ENCODE peak calls at places on chromosomes 16 and 17, in four cellular contexts. C, X, E and Z are unnamed samples.

GRCh38 chr17:72171703-72172670 is 51.2 kb downstream of the SOX9 start:
- DNase-seq in X (no peak), C (no peak), E (no peak), Z (no peak)

GRCh38 chr16:87119748-87120147 is 197.4 kb downstream of the C16orf95 start:
- DNase-seq in E (no peak), C (no peak), X (no peak), Z (no peak)

GRCh38 chr16:87826798-87827587 is 42.3 kb downstream of the SLC7A5 start:
- DNase-seq in C (peak; percentile 69), X (no peak), E (no peak), Z (no peak)

GRCh38 chr17:51435641-51436091 is 175.3 kb downstream of the UTP18 start:
- DNase-seq in E (peak; percentile 62), X (peak; percentile 51), C (peak; percentile 82), Z (peak; percentile 41)

GRCh38 chr17:7825206-7825980 is 8.6 kb upstream of the KDM6B start:
- DNase-seq in E (peak; percentile 29), C (peak; percentile 43), X (no peak), Z (no peak)

GRCh38 chr16:50464325-50465290 is 83.6 kb upstream of the NKD1 start:
- DNase-seq in C (no peak), X (no peak), E (no peak), Z (no peak)

GRCh38 chr17:41539071-41539492 is 11.0 kb upstream of the KRT19 start:
- DNase-seq in X (no peak), E (no peak), C (no peak), Z (no peak)

GRCh38 chr16:8070501-8070900 is 519.8 kb downstream of the TMEM114 start:
- DNase-seq in X (no peak), E (no peak), C (no peak), Z (no peak)

GRCh38 chr16:8961811-8962390 is 1.8 kb downstream of the USP7 start:
- DNase-seq in X (peak; percentile 10), C (peak; percentile 56), E (peak; percentile 57), Z (no peak)

GRCh38 chr17:56247816-56248215 is 94.5 kb downstream of the ANKFN1 start:
- DNase-seq in C (no peak), X (no peak), E (no peak), Z (no peak)

GRCh38 chr16:85844169-85844481 is 44.6 kb downstream of the COX4I1 start:
- DNase-seq in X (no peak), C (no peak), E (no peak), Z (no peak)

GRCh38 chr17:7290166-7290565 is 4.3 kb downstream of the YBX2 start:
- DNase-seq in X (no peak), C (no peak), E (no peak), Z (no peak)

GRCh38 chr17:34781571-34782108 is 179.6 kb downstream of the CCT6B start:
- DNase-seq in X (no peak), E (no peak), C (no peak), Z (no peak)

GRCh38 chr17:55348749-55349354 is 72.8 kb downstream of the MMD start:
- DNase-seq in E (peak; percentile 78), X (peak; percentile 56), C (peak; percentile 76), Z (peak; percentile 29)

GRCh38 chr16:58678716-58679115 is 5.9 kb downstream of the SLC38A7 start:
- DNase-seq in X (no peak), E (no peak), C (peak; percentile 73), Z (no peak)

GRCh38 chr16:70576431-70577255 is 53.0 kb downstream of the SF3B3 start:
- DNase-seq in X (peak; percentile 85), C (peak; percentile 53), E (peak; percentile 25), Z (no peak)

GRCh38 chr16:6897910-6898475 is 434.7 kb upstream of the RBFOX1 start:
- DNase-seq in X (no peak), C (no peak), E (no peak), Z (no peak)

GRCh38 chr17:51087072-51087757 is 33.5 kb downstream of the SPAG9 start:
- DNase-seq in C (no peak), X (peak; percentile 12), E (no peak), Z (no peak)

GRCh38 chr16:84056933-84057332 is 14.3 kb upstream of the SLC38A8 start:
- DNase-seq in X (no peak), C (no peak), E (no peak), Z (no peak)

GRCh38 chr17:62692721-62693431 is 65.4 kb downstream of the MRC2 start:
- DNase-seq in E (peak; percentile 90), X (no peak), C (peak; percentile 93), Z (no peak)

GRCh38 chr17:77772461-77772897 is 186.0 kb upstream of the TNRC6C start:
- DNase-seq in C (peak; percentile 84), E (peak; percentile 76), X (peak; percentile 40), Z (peak; percentile 37)

GRCh38 chr17:61638087-61638486 is 47.1 kb upstream of the NACA2 start:
- DNase-seq in X (no peak), E (no peak), C (no peak), Z (no peak)

GRCh38 chr16:8623634-8624033 is 2.1 kb downstream of the METTL22 start:
- DNase-seq in E (peak; percentile 13), C (no peak), X (no peak), Z (no peak)

GRCh38 chr17:304461-304860 is 48.1 kb downstream of the RPH3AL start:
- DNase-seq in C (no peak), X (no peak), E (no peak), Z (no peak)

GRCh38 chr16:4344659-4345438 is 6.3 kb downstream of the PAM16 start:
- DNase-seq in X (no peak), C (no peak), E (no peak), Z (no peak)

GRCh38 chr17:19904412-19904811 is 36.7 kb upstream of the ULK2 start:
- DNase-seq in C (no peak), X (no peak), E (no peak), Z (no peak)

GRCh38 chr17:40648326-40648968 is 829 bp upstream of the SMARCE1 start:
- DNase-seq in X (peak; percentile 53), C (no peak), E (peak; percentile 39), Z (no peak)

GRCh38 chr17:8138672-8139371 is 13.4 kb downstream of the PER1 start:
- DNase-seq in X (peak; percentile 98), E (peak; percentile 94), C (peak; percentile 99), Z (peak; percentile 90)

DNA sequence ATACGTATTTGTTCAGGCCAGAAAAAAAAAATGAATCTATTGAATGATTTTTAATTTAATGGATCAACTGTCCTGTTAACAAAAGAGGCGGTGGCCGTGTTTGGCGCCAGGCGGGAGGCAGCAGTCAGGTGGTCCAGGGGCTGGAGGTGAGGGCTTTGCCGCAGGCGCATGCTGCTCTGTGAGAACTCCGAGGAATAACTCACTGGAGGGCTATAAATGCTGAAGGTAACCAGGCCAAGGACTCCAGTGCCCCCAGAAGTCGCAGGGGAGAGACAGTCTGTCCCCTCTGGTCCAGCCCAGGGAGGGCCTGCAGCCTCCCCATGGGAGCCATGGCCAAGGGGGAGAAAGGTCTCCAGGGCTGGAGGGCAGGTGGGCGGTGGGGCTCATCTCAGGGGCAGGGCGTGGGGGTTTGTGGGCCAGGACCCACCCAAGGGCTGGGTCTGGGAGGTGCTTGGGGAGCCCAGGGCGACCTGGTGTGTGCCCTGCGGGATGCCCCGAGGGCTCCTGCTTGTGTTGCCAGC is 7.1 kb upstream of the BAHCC1 start:
- DNase-seq in C (no peak), X (no peak), E (no peak), Z (no peak)
- H3K4me1 ChIP-seq in C (no peaks in the 10 kb centered on the region), X (peaks cover 29% of the 10 kb centered on the region), E (peaks cover 22% of the 10 kb centered on the region), Z (peaks cover 6% of the 10 kb centered on the region)

GRCh38 chr17:49633250-49633649 is 44.6 kb downstream of the SPOP start:
- DNase-seq in E (no peak), X (no peak), C (no peak), Z (no peak)
- H3K4me1 ChIP-seq in E (no peaks in the 10 kb centered on the region), X (peaks cover 17% of the 10 kb centered on the region), C (peaks cover 39% of the 10 kb centered on the region), Z (peaks cover 2% of the 10 kb centered on the region)

DNA sequence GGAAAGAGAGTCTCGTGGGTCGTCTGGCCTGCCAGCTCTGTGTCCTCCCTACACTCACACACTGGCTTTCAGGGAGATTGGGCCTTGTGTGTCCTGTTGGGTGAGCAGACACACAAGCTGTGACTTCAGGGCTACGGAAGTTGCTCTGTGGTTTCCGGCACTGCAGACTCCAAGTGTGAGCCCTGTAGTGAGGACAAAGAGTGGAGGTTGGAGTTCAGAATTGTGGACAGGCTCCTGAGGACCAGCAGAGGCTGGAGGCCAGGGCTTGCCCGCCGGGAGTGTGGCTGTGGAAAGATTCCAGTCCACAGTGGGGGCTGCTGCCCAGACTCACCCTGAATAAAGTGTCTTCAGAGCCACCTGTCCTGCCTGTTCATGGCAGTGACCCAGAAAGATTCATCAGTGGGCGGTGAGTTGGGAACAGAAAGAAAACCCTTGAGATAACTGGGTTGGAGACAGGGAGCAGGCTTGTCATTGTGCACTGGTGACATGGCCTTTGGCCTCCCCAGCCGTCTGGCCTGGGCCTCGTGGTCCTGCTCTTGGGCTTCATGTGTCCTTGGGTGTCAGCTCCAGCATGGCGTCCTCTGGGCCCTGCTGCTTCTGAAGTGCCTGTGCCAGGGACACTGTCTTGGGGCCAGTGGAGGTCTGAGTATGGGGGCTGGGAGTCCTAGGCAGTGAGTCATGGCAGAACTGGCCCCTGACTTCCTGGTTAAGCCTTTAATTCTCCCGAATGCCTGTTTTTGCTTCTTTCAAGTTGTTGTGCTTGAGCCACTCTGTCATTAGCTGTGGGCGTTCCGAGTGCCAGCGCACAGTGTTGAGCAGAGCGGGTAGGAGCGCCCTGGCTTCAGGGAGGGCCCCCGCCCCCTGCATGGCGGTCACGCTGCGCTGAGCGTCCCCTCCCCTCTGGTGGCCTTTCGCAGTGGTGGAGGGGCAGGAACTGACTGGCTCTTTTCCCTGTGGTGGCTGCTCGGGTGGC is 19.9 kb upstream of the ZNF750 start:
- DNase-seq in E (peak; percentile 65), C (no peak), X (peak; percentile 91), Z (peak; percentile 31)
- H3K4me1 ChIP-seq in E (peaks cover 39% of the 10 kb centered on the region), C (peaks cover 11% of the 10 kb centered on the region), X (peaks cover 25% of the 10 kb centered on the region), Z (peaks cover 54% of the 10 kb centered on the region)

GRCh38 chr17:3801792-3802191 is 804 bp upstream of the ITGAE start:
- DNase-seq in X (no peak), C (no peak), E (no peak), Z (no peak)

GRCh38 chr17:3801043-3801746 is at the start of gene ITGAE:
- DNase-seq in C (no peak), X (no peak), E (no peak), Z (no peak)

GRCh38 chr17:3803308-3803640 is 2.3 kb upstream of the ITGAE start:
- DNase-seq in C (no peak), X (no peak), E (no peak), Z (no peak)

GRCh38 chr17:3804503-3804931 is 3.5 kb upstream of the ITGAE start:
- DNase-seq in E (no peak), X (no peak), C (no peak), Z (no peak)

DNA sequence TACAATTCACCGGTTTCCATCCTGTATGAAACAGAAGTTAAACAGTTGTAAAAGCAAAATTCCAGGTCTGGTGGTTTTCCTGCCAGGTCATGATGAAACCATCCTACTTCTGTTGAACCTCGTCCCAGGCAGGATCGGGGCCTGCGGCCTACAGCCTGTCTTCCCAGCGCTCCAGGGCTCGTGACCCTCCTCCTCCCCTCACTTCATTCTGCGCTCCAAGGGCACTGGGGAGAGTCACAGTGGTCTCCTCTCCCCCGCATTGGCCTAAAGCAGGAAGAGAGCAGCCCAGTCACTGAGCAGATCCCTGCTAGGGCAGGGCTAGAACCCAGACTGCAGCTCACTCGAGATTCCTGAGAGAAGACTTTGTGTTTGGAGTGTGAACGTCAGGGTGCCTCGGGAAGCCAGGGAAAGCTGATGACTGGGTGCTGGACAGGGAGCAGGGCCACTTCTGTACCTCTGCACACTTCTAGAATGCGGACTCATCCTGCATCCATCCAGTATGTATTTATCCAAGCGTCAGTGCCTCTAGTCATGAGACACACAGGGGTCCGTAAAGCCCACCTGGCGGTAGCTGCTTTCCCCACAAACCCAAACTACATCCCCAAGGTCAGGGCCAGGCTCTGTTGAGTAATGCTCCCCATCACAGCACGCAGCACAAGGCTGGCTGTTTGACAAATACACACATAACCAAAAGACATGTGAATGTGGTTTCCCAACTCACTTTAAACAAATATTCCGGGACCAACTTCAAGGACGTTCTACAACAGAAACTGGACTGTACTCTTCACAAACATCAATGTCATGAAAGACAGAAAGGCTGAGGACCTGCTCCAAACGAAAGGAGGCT is 1.7 kb upstream of the ITGAE start:
- DNase-seq in E (no peak), C (no peak), X (no peak), Z (no peak)
- H3K4me1 ChIP-seq in E (no peaks in the 10 kb centered on the region), C (peaks cover 10% of the 10 kb centered on the region), X (no peaks in the 10 kb centered on the region), Z (no peaks in the 10 kb centered on the region)